ENCODE peak calls at places on chromosome 12, in eight cellular contexts. One of them, this sample, is unnamed.

GRCh38 chr12:131555866-131556265 is 155.0 kb upstream of the SFSWAP start:
- DNase-seq in choroid plexus epithelial cell: no peak
- DNase-seq in naive thymus-derived CD8-positive, alpha-beta T cell: no peak
- DNase-seq in stimulated activated CD4-positive, alpha-beta T cell treated with anti-CD3 and anti-CD28 coated beads, Interleukin-1b, Interleukin-23, amount 100 ng/mL, for 4 hours: no peak
- DNase-seq in stimulated activated CD8-positive, alpha-beta memory T cell treated with anti-CD3 and anti-CD28 coated beads, Interleukin-15, amount 100 ng/mL, for 24 hours: no peak
- DNase-seq in NCI-H1694: no peak
- DNase-seq in NCI-H1436: no peak
- DNase-seq in AG04450: no peak
- DNase-seq in this sample: no peak

GRCh38 chr12:56574210-56574609 is 52.6 kb downstream of the RBMS2 start:
- DNase-seq in choroid plexus epithelial cell: peak; percentile 71
- DNase-seq in naive thymus-derived CD8-positive, alpha-beta T cell: no peak
- DNase-seq in stimulated activated CD4-positive, alpha-beta T cell treated with anti-CD3 and anti-CD28 coated beads, Interleukin-1b, Interleukin-23, amount 100 ng/mL, for 4 hours: no peak
- DNase-seq in stimulated activated CD8-positive, alpha-beta memory T cell treated with anti-CD3 and anti-CD28 coated beads, Interleukin-15, amount 100 ng/mL, for 24 hours: no peak
- DNase-seq in NCI-H1694: no peak
- DNase-seq in NCI-H1436: no peak
- DNase-seq in AG04450: no peak
- DNase-seq in this sample: no peak

GRCh38 chr12:101642115-101643067 is 47.6 kb downstream of the MYBPC1 start:
- DNase-seq in choroid plexus epithelial cell: no peak
- DNase-seq in naive thymus-derived CD8-positive, alpha-beta T cell: no peak
- DNase-seq in stimulated activated CD4-positive, alpha-beta T cell treated with anti-CD3 and anti-CD28 coated beads, Interleukin-1b, Interleukin-23, amount 100 ng/mL, for 4 hours: no peak
- DNase-seq in stimulated activated CD8-positive, alpha-beta memory T cell treated with anti-CD3 and anti-CD28 coated beads, Interleukin-15, amount 100 ng/mL, for 24 hours: no peak
- DNase-seq in NCI-H1694: no peak
- DNase-seq in NCI-H1436: no peak
- DNase-seq in AG04450: no peak
- DNase-seq in this sample: no peak

GRCh38 chr12:58539295-58539694 is 381.0 kb downstream of the LRIG3 start:
- DNase-seq in choroid plexus epithelial cell: no peak
- DNase-seq in naive thymus-derived CD8-positive, alpha-beta T cell: no peak
- DNase-seq in stimulated activated CD4-positive, alpha-beta T cell treated with anti-CD3 and anti-CD28 coated beads, Interleukin-1b, Interleukin-23, amount 100 ng/mL, for 4 hours: no peak
- DNase-seq in stimulated activated CD8-positive, alpha-beta memory T cell treated with anti-CD3 and anti-CD28 coated beads, Interleukin-15, amount 100 ng/mL, for 24 hours: no peak
- DNase-seq in NCI-H1694: no peak
- DNase-seq in NCI-H1436: no peak
- DNase-seq in AG04450: no peak
- DNase-seq in this sample: no peak

GRCh38 chr12:111937429-111937828 is 75.5 kb downstream of the TMEM116 start:
- DNase-seq in choroid plexus epithelial cell: peak; percentile 3
- DNase-seq in naive thymus-derived CD8-positive, alpha-beta T cell: no peak
- DNase-seq in stimulated activated CD4-positive, alpha-beta T cell treated with anti-CD3 and anti-CD28 coated beads, Interleukin-1b, Interleukin-23, amount 100 ng/mL, for 4 hours: no peak
- DNase-seq in stimulated activated CD8-positive, alpha-beta memory T cell treated with anti-CD3 and anti-CD28 coated beads, Interleukin-15, amount 100 ng/mL, for 24 hours: no peak
- DNase-seq in NCI-H1694: no peak
- DNase-seq in NCI-H1436: no peak
- DNase-seq in AG04450: no peak
- DNase-seq in this sample: no peak

GRCh38 chr12:130246560-130246959 is 84.3 kb downstream of the FZD10 start:
- DNase-seq in choroid plexus epithelial cell: no peak
- DNase-seq in naive thymus-derived CD8-positive, alpha-beta T cell: no peak
- DNase-seq in stimulated activated CD4-positive, alpha-beta T cell treated with anti-CD3 and anti-CD28 coated beads, Interleukin-1b, Interleukin-23, amount 100 ng/mL, for 4 hours: no peak
- DNase-seq in stimulated activated CD8-positive, alpha-beta memory T cell treated with anti-CD3 and anti-CD28 coated beads, Interleukin-15, amount 100 ng/mL, for 24 hours: no peak
- DNase-seq in NCI-H1694: no peak
- DNase-seq in NCI-H1436: no peak
- DNase-seq in AG04450: no peak
- DNase-seq in this sample: no peak

GRCh38 chr12:57334219-57334618 is 83.2 kb upstream of the STAC3 start:
- DNase-seq in choroid plexus epithelial cell: no peak
- DNase-seq in naive thymus-derived CD8-positive, alpha-beta T cell: no peak
- DNase-seq in stimulated activated CD4-positive, alpha-beta T cell treated with anti-CD3 and anti-CD28 coated beads, Interleukin-1b, Interleukin-23, amount 100 ng/mL, for 4 hours: no peak
- DNase-seq in stimulated activated CD8-positive, alpha-beta memory T cell treated with anti-CD3 and anti-CD28 coated beads, Interleukin-15, amount 100 ng/mL, for 24 hours: no peak
- DNase-seq in NCI-H1694: no peak
- DNase-seq in NCI-H1436: no peak
- DNase-seq in AG04450: no peak
- DNase-seq in this sample: no peak

GRCh38 chr12:2075558-2076195 is 22.9 kb downstream of the CACNA1C start:
- DNase-seq in choroid plexus epithelial cell: no peak
- DNase-seq in naive thymus-derived CD8-positive, alpha-beta T cell: no peak
- DNase-seq in stimulated activated CD4-positive, alpha-beta T cell treated with anti-CD3 and anti-CD28 coated beads, Interleukin-1b, Interleukin-23, amount 100 ng/mL, for 4 hours: no peak
- DNase-seq in stimulated activated CD8-positive, alpha-beta memory T cell treated with anti-CD3 and anti-CD28 coated beads, Interleukin-15, amount 100 ng/mL, for 24 hours: no peak
- DNase-seq in NCI-H1694: no peak
- DNase-seq in NCI-H1436: no peak
- DNase-seq in AG04450: no peak
- DNase-seq in this sample: no peak

GRCh38 chr12:92208613-92209121 is 63.0 kb upstream of the BTG1 start:
- DNase-seq in choroid plexus epithelial cell: peak; percentile 78
- DNase-seq in naive thymus-derived CD8-positive, alpha-beta T cell: peak; percentile 42
- DNase-seq in stimulated activated CD4-positive, alpha-beta T cell treated with anti-CD3 and anti-CD28 coated beads, Interleukin-1b, Interleukin-23, amount 100 ng/mL, for 4 hours: peak; percentile 21
- DNase-seq in stimulated activated CD8-positive, alpha-beta memory T cell treated with anti-CD3 and anti-CD28 coated beads, Interleukin-15, amount 100 ng/mL, for 24 hours: no peak
- DNase-seq in NCI-H1694: no peak
- DNase-seq in NCI-H1436: no peak
- DNase-seq in AG04450: no peak
- DNase-seq in this sample: no peak

GRCh38 chr12:98645572-98646067 is 530 bp downstream of the APAF1 start:
- DNase-seq in choroid plexus epithelial cell: peak; percentile 16
- DNase-seq in naive thymus-derived CD8-positive, alpha-beta T cell: peak; percentile 4
- DNase-seq in stimulated activated CD4-positive, alpha-beta T cell treated with anti-CD3 and anti-CD28 coated beads, Interleukin-1b, Interleukin-23, amount 100 ng/mL, for 4 hours: no peak
- DNase-seq in stimulated activated CD8-positive, alpha-beta memory T cell treated with anti-CD3 and anti-CD28 coated beads, Interleukin-15, amount 100 ng/mL, for 24 hours: no peak
- DNase-seq in NCI-H1694: no peak
- DNase-seq in NCI-H1436: no peak
- DNase-seq in AG04450: no peak
- DNase-seq in this sample: no peak

GRCh38 chr12:91744613-91745012 is 401.0 kb downstream of the BTG1 start:
- DNase-seq in choroid plexus epithelial cell: no peak
- DNase-seq in naive thymus-derived CD8-positive, alpha-beta T cell: no peak
- DNase-seq in stimulated activated CD4-positive, alpha-beta T cell treated with anti-CD3 and anti-CD28 coated beads, Interleukin-1b, Interleukin-23, amount 100 ng/mL, for 4 hours: no peak
- DNase-seq in stimulated activated CD8-positive, alpha-beta memory T cell treated with anti-CD3 and anti-CD28 coated beads, Interleukin-15, amount 100 ng/mL, for 24 hours: no peak
- DNase-seq in NCI-H1694: no peak
- DNase-seq in NCI-H1436: no peak
- DNase-seq in AG04450: no peak
- DNase-seq in this sample: no peak

GRCh38 chr12:70265132-70265531 is 21.9 kb downstream of the CNOT2 start:
- DNase-seq in choroid plexus epithelial cell: no peak
- DNase-seq in naive thymus-derived CD8-positive, alpha-beta T cell: no peak
- DNase-seq in stimulated activated CD4-positive, alpha-beta T cell treated with anti-CD3 and anti-CD28 coated beads, Interleukin-1b, Interleukin-23, amount 100 ng/mL, for 4 hours: no peak
- DNase-seq in stimulated activated CD8-positive, alpha-beta memory T cell treated with anti-CD3 and anti-CD28 coated beads, Interleukin-15, amount 100 ng/mL, for 24 hours: no peak
- DNase-seq in NCI-H1694: no peak
- DNase-seq in NCI-H1436: no peak
- DNase-seq in AG04450: no peak
- DNase-seq in this sample: no peak

GRCh38 chr12:10960260-10960659 is 21.2 kb upstream of the TAS2R14 start:
- DNase-seq in choroid plexus epithelial cell: no peak
- DNase-seq in naive thymus-derived CD8-positive, alpha-beta T cell: no peak
- DNase-seq in stimulated activated CD4-positive, alpha-beta T cell treated with anti-CD3 and anti-CD28 coated beads, Interleukin-1b, Interleukin-23, amount 100 ng/mL, for 4 hours: no peak
- DNase-seq in stimulated activated CD8-positive, alpha-beta memory T cell treated with anti-CD3 and anti-CD28 coated beads, Interleukin-15, amount 100 ng/mL, for 24 hours: no peak
- DNase-seq in NCI-H1694: no peak
- DNase-seq in NCI-H1436: no peak
- DNase-seq in AG04450: no peak
- DNase-seq in this sample: no peak

GRCh38 chr12:124527861-124528561 is 39.4 kb downstream of the NCOR2 start:
- DNase-seq in choroid plexus epithelial cell: peak; percentile 62
- DNase-seq in naive thymus-derived CD8-positive, alpha-beta T cell: no peak
- DNase-seq in stimulated activated CD4-positive, alpha-beta T cell treated with anti-CD3 and anti-CD28 coated beads, Interleukin-1b, Interleukin-23, amount 100 ng/mL, for 4 hours: no peak
- DNase-seq in stimulated activated CD8-positive, alpha-beta memory T cell treated with anti-CD3 and anti-CD28 coated beads, Interleukin-15, amount 100 ng/mL, for 24 hours: no peak
- DNase-seq in NCI-H1694: peak; percentile 74
- DNase-seq in NCI-H1436: peak; percentile 86
- DNase-seq in AG04450: no peak
- DNase-seq in this sample: no peak

GRCh38 chr12:126944684-126945083 is 1322.3 kb upstream of the TMEM132C start:
- DNase-seq in choroid plexus epithelial cell: no peak
- DNase-seq in naive thymus-derived CD8-positive, alpha-beta T cell: no peak
- DNase-seq in stimulated activated CD4-positive, alpha-beta T cell treated with anti-CD3 and anti-CD28 coated beads, Interleukin-1b, Interleukin-23, amount 100 ng/mL, for 4 hours: no peak
- DNase-seq in stimulated activated CD8-positive, alpha-beta memory T cell treated with anti-CD3 and anti-CD28 coated beads, Interleukin-15, amount 100 ng/mL, for 24 hours: no peak
- DNase-seq in NCI-H1694: no peak
- DNase-seq in NCI-H1436: no peak
- DNase-seq in AG04450: no peak
- DNase-seq in this sample: no peak

GRCh38 chr12:119910586-119910985 is 33.5 kb upstream of the CIT start:
- DNase-seq in choroid plexus epithelial cell: no peak
- DNase-seq in naive thymus-derived CD8-positive, alpha-beta T cell: no peak
- DNase-seq in stimulated activated CD4-positive, alpha-beta T cell treated with anti-CD3 and anti-CD28 coated beads, Interleukin-1b, Interleukin-23, amount 100 ng/mL, for 4 hours: no peak
- DNase-seq in stimulated activated CD8-positive, alpha-beta memory T cell treated with anti-CD3 and anti-CD28 coated beads, Interleukin-15, amount 100 ng/mL, for 24 hours: no peak
- DNase-seq in NCI-H1694: no peak
- DNase-seq in NCI-H1436: no peak
- DNase-seq in AG04450: no peak
- DNase-seq in this sample: no peak

GRCh38 chr12:122471324-122472226 is 29.2 kb downstream of the ZCCHC8 start:
- DNase-seq in choroid plexus epithelial cell: peak; percentile 88
- DNase-seq in naive thymus-derived CD8-positive, alpha-beta T cell: no peak
- DNase-seq in stimulated activated CD4-positive, alpha-beta T cell treated with anti-CD3 and anti-CD28 coated beads, Interleukin-1b, Interleukin-23, amount 100 ng/mL, for 4 hours: no peak
- DNase-seq in stimulated activated CD8-positive, alpha-beta memory T cell treated with anti-CD3 and anti-CD28 coated beads, Interleukin-15, amount 100 ng/mL, for 24 hours: no peak
- DNase-seq in NCI-H1694: peak; percentile 16
- DNase-seq in NCI-H1436: peak; percentile 41
- DNase-seq in AG04450: peak; percentile 59
- DNase-seq in this sample: no peak

GRCh38 chr12:16389594-16389993 is 42.1 kb downstream of the MGST1 start:
- DNase-seq in choroid plexus epithelial cell: peak; percentile 85
- DNase-seq in naive thymus-derived CD8-positive, alpha-beta T cell: no peak
- DNase-seq in stimulated activated CD4-positive, alpha-beta T cell treated with anti-CD3 and anti-CD28 coated beads, Interleukin-1b, Interleukin-23, amount 100 ng/mL, for 4 hours: no peak
- DNase-seq in stimulated activated CD8-positive, alpha-beta memory T cell treated with anti-CD3 and anti-CD28 coated beads, Interleukin-15, amount 100 ng/mL, for 24 hours: no peak
- DNase-seq in NCI-H1694: no peak
- DNase-seq in NCI-H1436: no peak
- DNase-seq in AG04450: peak; percentile 59
- DNase-seq in this sample: no peak

GRCh38 chr12:12582895-12583303 is 20.2 kb upstream of the DUSP16 start:
- DNase-seq in choroid plexus epithelial cell: peak; percentile 39
- DNase-seq in naive thymus-derived CD8-positive, alpha-beta T cell: no peak
- DNase-seq in stimulated activated CD4-positive, alpha-beta T cell treated with anti-CD3 and anti-CD28 coated beads, Interleukin-1b, Interleukin-23, amount 100 ng/mL, for 4 hours: no peak
- DNase-seq in stimulated activated CD8-positive, alpha-beta memory T cell treated with anti-CD3 and anti-CD28 coated beads, Interleukin-15, amount 100 ng/mL, for 24 hours: no peak
- DNase-seq in NCI-H1694: no peak
- DNase-seq in NCI-H1436: no peak
- DNase-seq in AG04450: no peak
- DNase-seq in this sample: no peak

GRCh38 chr12:109944975-109945374 is 44.9 kb downstream of the TCHP start:
- DNase-seq in choroid plexus epithelial cell: peak; percentile 73
- DNase-seq in naive thymus-derived CD8-positive, alpha-beta T cell: no peak
- DNase-seq in stimulated activated CD4-positive, alpha-beta T cell treated with anti-CD3 and anti-CD28 coated beads, Interleukin-1b, Interleukin-23, amount 100 ng/mL, for 4 hours: no peak
- DNase-seq in stimulated activated CD8-positive, alpha-beta memory T cell treated with anti-CD3 and anti-CD28 coated beads, Interleukin-15, amount 100 ng/mL, for 24 hours: no peak
- DNase-seq in NCI-H1694: no peak
- DNase-seq in NCI-H1436: no peak
- DNase-seq in AG04450: no peak
- DNase-seq in this sample: no peak

GRCh38 chr12:88643685-88644084 is 63.4 kb upstream of the KITLG start:
- DNase-seq in choroid plexus epithelial cell: no peak
- DNase-seq in naive thymus-derived CD8-positive, alpha-beta T cell: no peak
- DNase-seq in stimulated activated CD4-positive, alpha-beta T cell treated with anti-CD3 and anti-CD28 coated beads, Interleukin-1b, Interleukin-23, amount 100 ng/mL, for 4 hours: no peak
- DNase-seq in stimulated activated CD8-positive, alpha-beta memory T cell treated with anti-CD3 and anti-CD28 coated beads, Interleukin-15, amount 100 ng/mL, for 24 hours: no peak
- DNase-seq in NCI-H1694: no peak
- DNase-seq in NCI-H1436: no peak
- DNase-seq in AG04450: no peak
- DNase-seq in this sample: no peak

GRCh38 chr12:43836455-43836989 is 641 bp downstream of the TMEM117 start:
- DNase-seq in choroid plexus epithelial cell: peak; percentile 48
- DNase-seq in naive thymus-derived CD8-positive, alpha-beta T cell: no peak
- DNase-seq in stimulated activated CD4-positive, alpha-beta T cell treated with anti-CD3 and anti-CD28 coated beads, Interleukin-1b, Interleukin-23, amount 100 ng/mL, for 4 hours: no peak
- DNase-seq in stimulated activated CD8-positive, alpha-beta memory T cell treated with anti-CD3 and anti-CD28 coated beads, Interleukin-15, amount 100 ng/mL, for 24 hours: no peak
- DNase-seq in NCI-H1694: no peak
- DNase-seq in NCI-H1436: no peak
- DNase-seq in AG04450: no peak
- DNase-seq in this sample: no peak

GRCh38 chr12:64780531-64781373 is 21.5 kb upstream of the GNS start:
- DNase-seq in choroid plexus epithelial cell: no peak
- DNase-seq in naive thymus-derived CD8-positive, alpha-beta T cell: no peak
- DNase-seq in stimulated activated CD4-positive, alpha-beta T cell treated with anti-CD3 and anti-CD28 coated beads, Interleukin-1b, Interleukin-23, amount 100 ng/mL, for 4 hours: no peak
- DNase-seq in stimulated activated CD8-positive, alpha-beta memory T cell treated with anti-CD3 and anti-CD28 coated beads, Interleukin-15, amount 100 ng/mL, for 24 hours: no peak
- DNase-seq in NCI-H1694: no peak
- DNase-seq in NCI-H1436: peak; percentile 20
- DNase-seq in AG04450: no peak
- DNase-seq in this sample: no peak

GRCh38 chr12:39443704-39444234 is 849 bp upstream of the KIF21A start:
- DNase-seq in choroid plexus epithelial cell: no peak
- DNase-seq in naive thymus-derived CD8-positive, alpha-beta T cell: no peak
- DNase-seq in stimulated activated CD4-positive, alpha-beta T cell treated with anti-CD3 and anti-CD28 coated beads, Interleukin-1b, Interleukin-23, amount 100 ng/mL, for 4 hours: no peak
- DNase-seq in stimulated activated CD8-positive, alpha-beta memory T cell treated with anti-CD3 and anti-CD28 coated beads, Interleukin-15, amount 100 ng/mL, for 24 hours: no peak
- DNase-seq in NCI-H1694: no peak
- DNase-seq in NCI-H1436: no peak
- DNase-seq in AG04450: no peak
- DNase-seq in this sample: no peak

GRCh38 chr12:101685121-101685520 is 12.3 kb upstream of the CHPT1 start:
- DNase-seq in choroid plexus epithelial cell: no peak
- DNase-seq in naive thymus-derived CD8-positive, alpha-beta T cell: no peak
- DNase-seq in stimulated activated CD4-positive, alpha-beta T cell treated with anti-CD3 and anti-CD28 coated beads, Interleukin-1b, Interleukin-23, amount 100 ng/mL, for 4 hours: no peak
- DNase-seq in stimulated activated CD8-positive, alpha-beta memory T cell treated with anti-CD3 and anti-CD28 coated beads, Interleukin-15, amount 100 ng/mL, for 24 hours: no peak
- DNase-seq in NCI-H1694: no peak
- DNase-seq in NCI-H1436: no peak
- DNase-seq in AG04450: no peak
- DNase-seq in this sample: no peak

This sample was measured in activated CD4-positive, alpha-beta T cell treated with anti-CD3 and anti-CD28 coated beads for 1 hour.